ENCODE peak calls at places on chromosomes 2 and 18, in four cellular contexts. O is WTC11, F is K562, E is GM12878. T is an unnamed sample.

GRCh38 chr2:236744316-236745105 is 174.9 kb downstream of the ACKR3 start:
- DNase-seq in O (no peak), F (no peak), E (no peak), T (no peak)

GRCh38 chr2:133495226-133495625 is 73.0 kb downstream of the NCKAP5 start:
- DNase-seq in F (no peak), E (no peak), O (no peak), T (no peak)

GRCh38 chr2:134142903-134143302 is 111.0 kb upstream of the MGAT5 start:
- DNase-seq in F (no peak), E (no peak), O (no peak), T (no peak)

GRCh38 chr2:9166579-9167392 is 39.8 kb upstream of the ASAP2 start:
- DNase-seq in E (no peak), F (no peak), O (no peak), T (peak; percentile 47)

GRCh38 chr2:241559489-241560180 is 1.1 kb downstream of the BOK start:
- DNase-seq in E (no peak), F (peak; percentile 42), O (no peak), T (peak; percentile 61)

GRCh38 chr2:40244251-40245010 is 207.5 kb downstream of the SLC8A1 start:
- DNase-seq in F (no peak), O (peak; percentile 72), E (no peak), T (peak; percentile 37)

GRCh38 chr2:25309402-25309801 is 32.3 kb downstream of the DNMT3A start:
- DNase-seq in E (no peak), O (peak; percentile 78), F (peak; percentile 78), T (peak; percentile 59)

GRCh38 chr2:85753525-85754312 is at the start of gene ATOH8:
- DNase-seq in E (no peak), F (peak; percentile 53), O (peak; percentile 75), T (peak; percentile 67)

GRCh38 chr18:62744076-62744705 is 28.9 kb downstream of the PHLPP1 start:
- DNase-seq in O (no peak), F (no peak), E (no peak), T (peak; percentile 33)

GRCh38 chr2:238717084-238717483 is 130.8 kb upstream of the TWIST2 start:
- DNase-seq in F (no peak), O (no peak), E (no peak), T (no peak)

GRCh38 chr2:11602563-11603182 is 67.3 kb downstream of the NTSR2 start:
- DNase-seq in E (no peak), O (no peak), F (no peak), T (no peak)
- TF ChIP-seq NR2C2 in E (no peak), O (no peak), F (no peak), T (no peak)

GRCh38 chr2:42293019-42293418 is 68.0 kb downstream of the COX7A2L start:
- DNase-seq in O (no peak), E (no peak), F (no peak), T (no peak)
- TF ChIP-seq NR2C2 in O (no peak), E (no peak), F (no peak), T (no peak)

DNA sequence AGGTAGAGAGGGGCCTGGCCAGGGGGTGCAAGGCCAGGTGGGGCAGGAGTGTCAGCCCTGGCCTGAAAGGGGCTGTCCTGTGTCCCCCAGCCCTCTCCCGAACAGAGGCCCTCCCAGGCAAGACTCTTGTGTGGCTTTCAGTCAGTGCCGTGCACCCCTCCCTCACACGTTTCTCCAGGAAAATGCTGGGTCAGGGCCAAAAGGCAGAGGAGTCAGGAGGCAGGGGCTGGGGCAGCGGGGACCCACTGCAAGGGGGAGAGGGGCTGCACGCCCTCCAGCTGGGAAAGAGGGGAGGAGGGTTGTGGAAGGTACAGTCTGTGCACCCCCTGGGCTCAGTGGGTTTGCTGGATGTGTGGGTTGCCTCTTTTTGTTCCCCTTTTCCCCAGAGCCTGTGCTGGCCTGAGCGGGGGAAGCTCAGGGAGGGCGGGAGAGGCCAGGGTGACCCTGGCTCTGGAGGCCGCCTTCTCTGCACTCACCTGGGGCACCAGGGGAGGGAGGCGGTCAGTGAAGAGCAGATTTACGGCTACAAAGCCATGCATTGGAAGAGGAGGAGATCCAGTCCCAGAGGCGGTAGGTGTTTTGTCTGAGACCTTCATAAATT is 4.1 kb downstream of the KCNF1 start:
- DNase-seq in E (no peak), O (no peak), F (no peak), T (no peak)
- TF ChIP-seq NR2C2 in E (no peak), O (no peak), F (no peak), T (no peak)

GRCh38 chr2:132267372-132267771 is 105.6 kb upstream of the ANKRD30BL start:
- DNase-seq in O (no peak), E (no peak), F (peak; percentile 0), T (no peak)
- TF ChIP-seq NR2C2 in O (no peak), E (no peak), F (no peak), T (no peak)

GRCh38 chr2:45941758-45942738 is 290.6 kb downstream of the PRKCE start:
- DNase-seq in E (no peak), F (no peak), O (no peak), T (no peak)
- TF ChIP-seq NR2C2 in E (no peak), F (no peak), O (no peak), T (no peak)

GRCh38 chr2:21043744-21044532 is at the start of gene APOB:
- DNase-seq in O (peak; percentile 69), E (no peak), F (no peak), T (peak; percentile 97)
- TF ChIP-seq NR2C2 in O (no peak), E (no peak), F (no peak), T (peak; percentile 86)